ENCODE peak calls at places on chromosomes 2 and 18, in seven cellular contexts. S, F, J, B, I, X and Z are unnamed samples.

GRCh38 chr18:46518438-46518837 is 138.6 kb downstream of the LOXHD1 start:
- DNase-seq in J (no peak), B (no peak), S (no peak), F (peak; percentile 61), I (no peak), X (peak; percentile 9), Z (peak; percentile 24)

GRCh38 chr2:95278051-95278471 is 3.8 kb downstream of the PROM2 start:
- DNase-seq in B (no peak), X (no peak), F (no peak), I (no peak), S (peak; percentile 25), J (peak; percentile 48), Z (no peak)

GRCh38 chr2:156456616-156457015 is 20.4 kb downstream of the GPD2 start:
- DNase-seq in X (no peak), I (no peak), F (no peak), S (no peak), J (no peak), B (peak; percentile 78), Z (no peak)

GRCh38 chr2:112168422-112169124 is 30.4 kb downstream of the FBLN7 start:
- DNase-seq in S (no peak), X (peak; percentile 20), B (no peak), I (no peak), F (no peak), J (no peak), Z (no peak)

GRCh38 chr18:56517761-56518160 is 120.6 kb downstream of the TXNL1 start:
- DNase-seq in F (no peak), I (no peak), S (no peak), B (no peak), X (no peak), J (no peak), Z (no peak)

GRCh38 chr18:77197073-77197472 is 52.6 kb upstream of the GALR1 start:
- DNase-seq in I (no peak), J (peak; percentile 13), B (no peak), X (no peak), F (no peak), S (peak; percentile 11), Z (no peak)

GRCh38 chr2:31414601-31415241 is at the start of gene XDH:
- DNase-seq in B (no peak), S (no peak), X (no peak), J (no peak), I (no peak), F (no peak), Z (no peak)

GRCh38 chr2:73233932-73234832 is at the start of gene CCT7:
- DNase-seq in X (peak; percentile 94), I (no peak), J (peak; percentile 81), F (peak; percentile 91), S (peak; percentile 82), B (peak; percentile 59), Z (peak; percentile 55)

GRCh38 chr2:26706616-26707473 is 14.3 kb downstream of the KCNK3 start:
- DNase-seq in S (no peak), B (no peak), F (no peak), J (no peak), I (no peak), X (no peak), Z (no peak)

GRCh38 chr2:159982270-159982669 is 80.1 kb downstream of the PLA2R1 start:
- DNase-seq in J (no peak), B (no peak), S (no peak), I (no peak), X (no peak), F (no peak), Z (no peak)

GRCh38 chr18:10201655-10202054 is 252.8 kb upstream of the APCDD1 start:
- DNase-seq in S (no peak), J (no peak), X (no peak), I (no peak), F (no peak), B (no peak), Z (no peak)

GRCh38 chr18:64119916-64120315 is 29.0 kb downstream of the LINC00305 start:
- DNase-seq in S (no peak), B (no peak), I (no peak), X (peak; percentile 3), J (no peak), F (no peak), Z (peak; percentile 26)

GRCh38 chr2:214730248-214730647 is 79.2 kb downstream of the BARD1 start:
- DNase-seq in I (no peak), J (no peak), S (no peak), B (no peak), F (no peak), X (no peak), Z (no peak)

GRCh38 chr2:172249986-172250385 is 147.3 kb upstream of the DLX2 start:
- DNase-seq in I (no peak), S (no peak), F (no peak), B (no peak), J (no peak), X (no peak), Z (no peak)

GRCh38 chr18:37438417-37439180 is 127.0 kb downstream of the CELF4 start:
- DNase-seq in I (no peak), S (no peak), F (no peak), X (no peak), B (no peak), J (no peak), Z (no peak)

GRCh38 chr18:48949606-48950535 is 894 bp downstream of the SMAD7 start:
- DNase-seq in X (no peak), S (peak; percentile 33), F (peak; percentile 71), I (no peak), B (no peak), J (no peak), Z (peak; percentile 64)

GRCh38 chr18:50196261-50196660 is 1.3 kb upstream of the MYO5B start:
- DNase-seq in X (no peak), B (no peak), F (no peak), I (no peak), S (no peak), J (no peak), Z (no peak)

GRCh38 chr18:50193796-50194622 is 938 bp downstream of the MYO5B start:
- DNase-seq in J (no peak), I (no peak), B (no peak), X (no peak), F (no peak), S (no peak), Z (peak; percentile 11)

GRCh38 chr18:50195689-50196088 is 742 bp upstream of the MYO5B start:
- DNase-seq in X (no peak), S (no peak), F (no peak), J (no peak), I (no peak), B (no peak), Z (no peak)

GRCh38 chr18:50192903-50193795 is 1.8 kb downstream of the MYO5B start:
- DNase-seq in J (no peak), F (peak; percentile 23), B (no peak), S (no peak), I (no peak), X (no peak), Z (peak; percentile 38)

DNA sequence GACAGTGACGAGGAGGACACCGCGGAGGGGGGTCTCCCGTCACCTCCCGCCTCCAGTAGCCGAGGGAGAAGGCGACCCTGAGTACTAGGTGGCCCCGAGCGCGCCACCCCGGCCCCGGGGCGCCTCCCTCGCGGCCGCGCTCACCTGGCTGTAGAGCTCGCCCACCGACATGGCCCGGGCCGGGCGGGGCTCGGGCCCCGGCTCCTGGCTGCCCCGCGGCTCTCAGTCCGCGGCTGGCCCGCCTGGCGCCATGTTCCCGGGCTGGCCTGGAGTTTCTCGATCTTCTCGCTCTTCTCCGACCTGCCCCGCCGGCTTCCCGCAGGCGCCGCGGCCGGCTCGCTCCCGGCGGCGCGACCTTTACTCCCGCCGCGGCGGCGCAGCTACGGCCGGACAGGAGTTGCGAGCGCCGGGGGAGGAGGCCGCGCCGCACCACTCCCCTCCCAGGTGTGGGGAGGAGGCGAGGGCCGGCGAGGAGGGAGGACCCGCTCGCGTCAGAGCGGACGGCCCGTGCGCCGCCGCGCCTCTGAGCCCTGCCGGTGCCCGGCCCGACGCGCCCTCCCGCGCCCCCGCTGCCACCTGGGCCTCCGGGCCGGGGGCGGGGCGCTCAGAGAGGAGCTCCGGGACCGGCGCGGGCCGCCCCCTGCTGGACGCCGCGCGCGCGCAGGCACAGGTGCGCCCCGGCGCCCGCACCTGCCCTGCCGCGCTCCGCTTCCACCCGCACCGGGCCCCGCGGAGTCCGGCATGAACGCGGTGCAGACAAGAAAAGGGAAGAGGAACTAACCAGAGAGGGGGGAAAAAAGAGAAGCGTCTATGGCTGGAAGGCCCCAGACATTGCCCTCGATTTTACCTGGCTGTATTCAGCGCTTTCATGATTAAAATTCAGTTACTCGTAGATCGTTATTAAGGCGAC is at the start of gene MYO5B:
- DNase-seq in S (peak; percentile 79), I (no peak), F (peak; percentile 86), X (peak; percentile 63), B (no peak), J (peak; percentile 42), Z (peak; percentile 92)
- TF ChIP-seq JUND in S (no peak), I (no peak), F (no peak), X (no peak), B (no peak), J (no peak), Z (no peak)

GRCh38 chr18:55351980-55352714 is 235.8 kb downstream of the TCF4 start:
- DNase-seq in I (no peak), S (no peak), B (no peak), X (no peak), F (no peak), J (no peak), Z (no peak)
- TF ChIP-seq JUND in I (no peak), S (no peak), B (no peak), X (no peak), F (no peak), J (no peak), Z (no peak)

DNA sequence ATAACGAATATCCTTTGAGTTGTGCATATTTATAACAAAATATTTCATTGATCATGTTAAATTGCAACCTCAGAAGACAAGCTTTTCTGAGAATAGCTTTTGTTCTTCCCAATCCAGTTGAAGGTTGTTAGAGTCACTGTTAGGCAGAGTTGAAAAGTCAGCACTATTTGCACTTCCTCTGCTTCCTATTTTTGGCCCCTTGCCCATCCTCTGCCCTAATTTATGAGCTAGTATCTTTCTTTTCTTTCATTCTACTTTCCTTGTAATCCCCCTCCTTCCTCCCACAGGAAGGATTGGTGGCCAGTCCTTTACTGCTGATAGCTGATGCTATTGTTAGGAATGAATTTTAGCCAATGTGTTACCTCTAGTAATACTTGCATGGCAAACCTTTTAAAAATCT is 4.9 kb downstream of the RALB start:
- DNase-seq in F (no peak), I (no peak), B (no peak), X (no peak), J (no peak), S (no peak), Z (no peak)
- TF ChIP-seq JUND in F (no peak), I (no peak), B (no peak), X (no peak), J (no peak), S (no peak), Z (no peak)

GRCh38 chr2:10046899-10047298 is 3.5 kb downstream of the KLF11 start:
- DNase-seq in S (no peak), F (no peak), I (no peak), B (no peak), J (no peak), X (no peak), Z (no peak)

GRCh38 chr2:10052216-10052615 is 8.9 kb downstream of the KLF11 start:
- DNase-seq in S (no peak), B (no peak), J (no peak), I (no peak), F (no peak), X (no peak), Z (no peak)

GRCh38 chr2:10047616-10048500 is 4.5 kb downstream of the KLF11 start:
- DNase-seq in S (no peak), I (no peak), B (no peak), X (no peak), J (no peak), F (no peak), Z (no peak)

GRCh38 chr2:10045561-10046355 is 2.4 kb downstream of the KLF11 start:
- DNase-seq in F (no peak), I (no peak), X (no peak), B (no peak), S (no peak), J (no peak), Z (no peak)

GRCh38 chr2:10048501-10049171 is 5.3 kb downstream of the KLF11 start:
- DNase-seq in X (no peak), S (no peak), J (peak; percentile 10), I (no peak), B (no peak), F (peak; percentile 82), Z (peak; percentile 46)
- TF ChIP-seq JUND in X (no peak), S (peak; percentile 20), J (no peak), I (no peak), B (no peak), F (no peak), Z (no peak)